ENCODE peak calls at places on chromosomes 5 and 9, in four cellular contexts. J is thyroid gland, D is K562, Q is HCT116. R is an unnamed sample.

GRCh38 chr9:115758441-115758840 is 395.1 kb upstream of the PAPPA start:
- DNase-seq in J (no peak), D (no peak), Q (no peak), R (no peak)

GRCh38 chr9:16671591-16672137 is 198.8 kb downstream of the BNC2 start:
- DNase-seq in J (no peak), D (no peak), Q (no peak), R (no peak)

GRCh38 chr5:147611483-147611882 is 101.6 kb upstream of the DPYSL3 start:
- DNase-seq in J (no peak), D (no peak), Q (no peak), R (no peak)

GRCh38 chr9:70672136-70672535 is 257.7 kb upstream of the KLF9 start:
- DNase-seq in J (no peak), D (no peak), Q (no peak), R (no peak)

GRCh38 chr9:98468567-98469239 is 213.3 kb upstream of the TBC1D2 start:
- DNase-seq in J (no peak), D (no peak), Q (no peak), R (no peak)

GRCh38 chr5:92401492-92401891 is 1018.4 kb upstream of the ARRDC3 start:
- DNase-seq in J (peak; percentile 32), D (no peak), Q (no peak), R (no peak)

GRCh38 chr9:14500705-14501104 is 186.8 kb upstream of the NFIB start:
- DNase-seq in J (no peak), D (no peak), Q (no peak), R (no peak)

GRCh38 chr5:85545129-85545528 is 1072.6 kb upstream of the COX7C start:
- DNase-seq in J (no peak), D (no peak), Q (no peak), R (no peak)

GRCh38 chr9:137218754-137219271 is 3.2 kb downstream of the RNF208 start:
- DNase-seq in J (no peak), D (peak; percentile 89), Q (no peak), R (no peak)

GRCh38 chr5:178376906-178377582 is 144.4 kb upstream of the PHYKPL start:
- DNase-seq in J (no peak), D (no peak), Q (no peak), R (no peak)

GRCh38 chr9:117745598-117745997 is 41.4 kb downstream of the TLR4 start:
- DNase-seq in J (no peak), D (no peak), Q (no peak), R (no peak)

GRCh38 chr9:113625456-113625855 is 161.9 kb downstream of the RGS3 start:
- DNase-seq in J (no peak), D (no peak), Q (no peak), R (no peak)

GRCh38 chr9:113626735-113627495 is 163.4 kb downstream of the RGS3 start:
- DNase-seq in J (peak; percentile 42), D (no peak), Q (no peak), R (no peak)

GRCh38 chr9:113622600-113623400 is 159.3 kb downstream of the RGS3 start:
- DNase-seq in J (no peak), D (no peak), Q (peak; percentile 81), R (no peak)

GRCh38 chr9:113623851-113624485 is 160.4 kb downstream of the RGS3 start:
- DNase-seq in J (no peak), D (no peak), Q (no peak), R (no peak)

DNA sequence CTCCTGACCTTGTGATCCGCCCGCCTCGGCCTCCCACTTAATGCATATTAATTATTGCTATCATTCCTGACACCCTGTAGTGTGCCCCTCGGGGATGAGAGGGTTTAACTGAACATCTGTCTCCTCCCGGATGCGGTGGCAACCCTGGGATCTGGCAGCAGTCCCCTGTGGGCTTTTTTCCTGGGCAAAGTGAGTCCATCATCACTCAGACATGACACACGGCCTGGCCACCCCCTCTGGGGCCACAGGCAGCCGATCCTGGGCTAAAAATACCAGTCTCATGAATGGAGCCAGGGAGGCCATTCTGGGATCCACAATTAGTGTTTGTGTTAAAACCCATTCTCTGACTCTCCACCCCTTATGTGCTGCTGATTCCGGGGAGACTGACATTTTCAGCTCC is 161.2 kb downstream of the RGS3 start:
- DNase-seq in J (no peak), D (no peak), Q (no peak), R (no peak)
- H3K4me3 ChIP-seq in J (no peak overlapping the region), D (no peak overlapping the region), Q (no peak overlapping the region), R (no peak overlapping the region)

GRCh38 chr9:87683751-87684626 is 41.9 kb upstream of the CTSL start:
- DNase-seq in J (no peak), D (no peak), Q (no peak), R (no peak)
- TF ChIP-seq CTCF in J (no peak), D (no peak), Q (no peak), R (no peak)

DNA sequence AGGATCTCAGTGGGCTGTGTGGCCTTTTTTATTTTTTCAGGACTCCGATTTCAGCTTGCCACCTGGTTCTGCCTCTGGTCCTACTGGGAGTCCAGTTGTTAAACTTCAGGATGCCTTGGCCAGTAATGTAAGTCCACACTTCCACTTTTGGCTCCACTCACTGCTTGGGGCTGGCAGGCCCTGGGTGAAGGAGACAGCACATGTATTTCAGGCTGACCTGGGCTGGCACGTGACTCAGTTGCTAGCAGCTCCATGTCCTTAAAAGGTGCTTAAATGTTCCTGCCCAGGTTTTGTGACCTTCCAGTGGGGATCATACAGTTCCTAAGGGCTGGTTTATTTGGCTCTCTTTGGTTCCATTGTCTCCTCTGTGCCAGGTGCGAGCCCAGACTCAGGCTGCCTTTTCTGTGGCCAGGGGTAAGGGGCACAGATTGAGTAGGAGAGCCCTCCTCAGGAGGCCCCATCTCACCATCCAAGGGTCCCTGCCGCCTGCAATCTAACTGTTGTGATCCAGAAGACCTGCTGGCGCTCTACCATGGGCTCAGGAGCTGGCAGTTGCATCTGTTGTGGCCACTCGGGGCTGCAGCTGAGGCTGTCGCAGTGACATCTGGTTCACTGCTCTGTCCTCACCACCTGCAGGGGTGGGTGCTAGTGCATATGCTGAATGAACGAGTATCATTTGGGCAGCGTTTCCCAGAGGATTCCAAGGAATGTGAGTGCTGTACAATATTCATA is 19.2 kb upstream of the POMT1 start:
- DNase-seq in J (no peak), D (no peak), Q (no peak), R (no peak)
- H3K27ac ChIP-seq in J (no peak overlapping the region), D (no peak overlapping the region), Q (no peak overlapping the region), R (no peak overlapping the region)

DNA sequence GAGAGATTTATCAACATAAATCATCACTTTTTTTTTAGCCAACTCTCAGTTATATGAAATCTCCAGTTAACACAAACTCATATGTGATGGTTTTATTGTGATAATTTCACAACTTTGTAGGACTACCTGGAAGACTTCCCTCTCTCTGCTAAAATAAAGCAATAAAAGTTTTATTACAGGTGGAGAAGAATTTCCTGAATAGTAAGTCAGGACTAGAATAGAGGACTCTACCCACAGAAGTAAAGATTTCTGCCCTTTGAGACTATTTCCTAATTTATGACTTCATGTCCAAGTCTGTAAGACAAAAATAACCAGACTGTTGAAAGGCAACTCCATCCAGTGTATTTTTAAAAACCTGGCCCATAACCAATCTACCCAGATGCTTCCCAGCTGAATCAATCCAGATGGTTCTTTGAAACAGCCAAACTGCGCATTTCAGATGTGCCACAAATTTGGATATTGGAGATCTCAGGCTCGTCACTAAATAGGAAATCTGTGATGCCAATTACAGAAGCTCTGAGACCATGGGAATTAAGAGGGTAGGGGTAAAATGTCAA is 234.0 kb upstream of the NMUR2 start:
- DNase-seq in J (no peak), D (no peak), Q (no peak), R (no peak)
- H3K4me3 ChIP-seq in J (no peak overlapping the region), D (no peak overlapping the region), Q (no peak overlapping the region), R (no peak overlapping the region)

GRCh38 chr9:101121836-101122399 is 93.4 kb downstream of the PLPPR1 start:
- DNase-seq in J (no peak), D (no peak), Q (no peak), R (no peak)

GRCh38 chr9:101114317-101114716 is 85.8 kb downstream of the PLPPR1 start:
- DNase-seq in J (no peak), D (no peak), Q (no peak), R (no peak)

GRCh38 chr9:101117091-101117490 is 88.6 kb downstream of the PLPPR1 start:
- DNase-seq in J (no peak), D (no peak), Q (no peak), R (no peak)

GRCh38 chr9:101115062-101115461 is 86.5 kb downstream of the PLPPR1 start:
- DNase-seq in J (no peak), D (no peak), Q (no peak), R (no peak)

GRCh38 chr9:101119206-101119819 is 90.8 kb downstream of the PLPPR1 start:
- DNase-seq in J (peak; percentile 11), D (peak; percentile 35), Q (peak; percentile 28), R (peak; percentile 93)
- TF ChIP-seq CTCF in J (no peak), D (peak; percentile 54), Q (peak; percentile 84), R (peak; percentile 99)

DNA sequence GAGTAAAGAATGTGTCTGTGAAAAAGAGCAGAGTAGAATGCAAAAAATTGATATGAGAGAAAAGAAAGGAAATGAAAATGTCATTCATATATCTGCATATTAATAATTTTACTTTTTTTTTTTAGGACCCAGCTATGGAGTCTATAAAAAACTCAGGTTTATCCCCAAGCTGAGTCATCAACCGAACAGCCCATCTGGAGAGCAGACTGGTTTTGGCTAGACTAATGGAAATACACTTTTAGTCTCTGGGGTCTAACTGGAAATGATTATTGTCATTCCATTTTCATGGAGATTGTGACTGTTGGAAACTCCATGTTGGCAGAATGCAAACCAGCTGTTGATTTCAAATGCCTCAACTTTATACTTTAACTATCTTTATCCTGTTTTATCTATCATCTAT is 28.7 kb downstream of the ANXA1 start:
- DNase-seq in J (no peak), D (peak; percentile 13), Q (no peak), R (no peak)
- H3K27ac ChIP-seq in J (no peak overlapping the region), D (peak overlapping the region; percentile 24), Q (no peak overlapping the region), R (no peak overlapping the region)